ENCODE peak calls at places on chromosome 12, in four cellular contexts. C is CD4-positive, alpha-beta T cell; E is heart right ventricle; Z is GM23338. H is an unnamed sample.

GRCh38 chr12:109967383-109968031 is 28.7 kb downstream of the GIT2 start:
- DNase-seq in C (no peak), E (no peak), Z (peak), H (no peak)

GRCh38 chr12:115375188-115375991 is 691.4 kb upstream of the TBX3 start:
- DNase-seq in C (no peak), E (no peak), Z (no peak), H (no peak)

GRCh38 chr12:116319851-116320621 is 42.5 kb upstream of the MED13L start:
- DNase-seq in C (no peak), E (peak), Z (no peak), H (no peak)

GRCh38 chr12:93219947-93220346 is 157.8 kb upstream of the NUDT4 start:
- DNase-seq in C (no peak), E (no peak), Z (no peak), H (no peak)

GRCh38 chr12:77166711-77167110 is 101.3 kb upstream of the E2F7 start:
- DNase-seq in C (no peak), E (no peak), Z (no peak), H (no peak)

GRCh38 chr12:49233842-49234526 is 30.9 kb upstream of the TUBA1C start:
- DNase-seq in C (no peak), E (peak), Z (peak), H (no peak)

GRCh38 chr12:57545809-57546437 is 1.1 kb downstream of the DCTN2 start:
- DNase-seq in C (no peak), E (no peak), Z (peak), H (no peak)

GRCh38 chr12:79482323-79482722 is 208.4 kb downstream of the PAWR start:
- DNase-seq in C (no peak), E (no peak), Z (peak), H (no peak)

GRCh38 chr12:47651368-47652254 is 54.2 kb downstream of the RPAP3 start:
- DNase-seq in C (peak), E (peak), Z (peak), H (peak)

GRCh38 chr12:130715996-130716917 is at the start of gene RIMBP2:
- DNase-seq in C (no peak), E (no peak), Z (peak), H (no peak)

GRCh38 chr12:66014818-66015217 is 115.7 kb downstream of the LLPH start:
- DNase-seq in C (no peak), E (no peak), Z (no peak), H (no peak)

GRCh38 chr12:110347767-110348166 is 55.7 kb downstream of the ANAPC7 start:
- DNase-seq in C (no peak), E (no peak), Z (no peak), H (no peak)

GRCh38 chr12:80441921-80442320 is 2.1 kb upstream of the PTPRQ start:
- DNase-seq in C (no peak), E (no peak), Z (no peak), H (no peak)

GRCh38 chr12:113748707-113749432 is 217.3 kb downstream of the RBM19 start:
- DNase-seq in C (no peak), E (no peak), Z (no peak), H (no peak)

GRCh38 chr12:9756756-9757155 is 3.9 kb downstream of the CD69 start:
- DNase-seq in C (no peak), E (no peak), Z (no peak), H (no peak)

GRCh38 chr12:123094349-123095073 is 56.4 kb downstream of the PITPNM2 start:
- DNase-seq in C (no peak), E (no peak), Z (no peak), H (no peak)

GRCh38 chr12:95648990-95649791 is 97.9 kb upstream of the USP44 start:
- DNase-seq in C (no peak), E (no peak), Z (no peak), H (no peak)

GRCh38 chr12:15633201-15633600 is 156.0 kb downstream of the EPS8 start:
- DNase-seq in C (no peak), E (no peak), Z (no peak), H (no peak)

GRCh38 chr12:51171884-51172514 is 936 bp downstream of the TFCP2 start:
- DNase-seq in C (no peak), E (no peak), Z (peak), H (peak)

GRCh38 chr12:122721057-122721545 is 4.5 kb upstream of the HCAR3 start:
- DNase-seq in C (no peak), E (no peak), Z (no peak), H (no peak)

GRCh38 chr12:10663869-10664268 is 10.0 kb downstream of the STYK1 start:
- DNase-seq in C (no peak), E (no peak), Z (no peak), H (no peak)

GRCh38 chr12:133226690-133227089 is 9.0 kb downstream of the ANHX start:
- DNase-seq in C (no peak), E (no peak), Z (no peak), H (no peak)

GRCh38 chr12:14402697-14403096 is 37.2 kb downstream of the ATF7IP start:
- DNase-seq in C (no peak), E (no peak), Z (no peak), H (no peak)

GRCh38 chr12:26226629-26227375 is 31.4 kb downstream of the SSPN start:
- DNase-seq in C (no peak), E (peak), Z (peak), H (peak)

DNA sequence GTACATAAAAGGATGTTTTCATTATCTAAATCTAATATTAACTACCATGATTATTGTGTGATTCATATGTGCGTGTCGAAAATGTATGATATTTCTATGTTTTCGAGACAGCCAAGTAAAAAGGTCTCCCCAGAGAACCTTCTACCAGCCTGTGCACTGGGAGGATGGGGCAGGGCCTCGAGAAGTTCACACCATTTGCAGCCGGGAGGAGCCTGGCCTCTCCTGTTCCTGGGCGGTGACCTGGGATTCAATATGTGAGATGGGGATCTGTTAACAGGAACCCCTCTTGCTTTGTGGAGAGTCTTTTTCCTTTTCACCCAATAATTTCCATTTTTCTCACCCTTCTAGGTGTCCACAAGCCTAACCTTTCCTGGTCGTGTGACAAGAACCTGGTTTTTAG is 189.3 kb downstream of the IPO8 start:
- DNase-seq in C (no peak), E (no peak), Z (no peak), H (no peak)
- TF ChIP-seq CTCF in C (no peak), E (no peak), Z (no peak), H (no peak)

DNA sequence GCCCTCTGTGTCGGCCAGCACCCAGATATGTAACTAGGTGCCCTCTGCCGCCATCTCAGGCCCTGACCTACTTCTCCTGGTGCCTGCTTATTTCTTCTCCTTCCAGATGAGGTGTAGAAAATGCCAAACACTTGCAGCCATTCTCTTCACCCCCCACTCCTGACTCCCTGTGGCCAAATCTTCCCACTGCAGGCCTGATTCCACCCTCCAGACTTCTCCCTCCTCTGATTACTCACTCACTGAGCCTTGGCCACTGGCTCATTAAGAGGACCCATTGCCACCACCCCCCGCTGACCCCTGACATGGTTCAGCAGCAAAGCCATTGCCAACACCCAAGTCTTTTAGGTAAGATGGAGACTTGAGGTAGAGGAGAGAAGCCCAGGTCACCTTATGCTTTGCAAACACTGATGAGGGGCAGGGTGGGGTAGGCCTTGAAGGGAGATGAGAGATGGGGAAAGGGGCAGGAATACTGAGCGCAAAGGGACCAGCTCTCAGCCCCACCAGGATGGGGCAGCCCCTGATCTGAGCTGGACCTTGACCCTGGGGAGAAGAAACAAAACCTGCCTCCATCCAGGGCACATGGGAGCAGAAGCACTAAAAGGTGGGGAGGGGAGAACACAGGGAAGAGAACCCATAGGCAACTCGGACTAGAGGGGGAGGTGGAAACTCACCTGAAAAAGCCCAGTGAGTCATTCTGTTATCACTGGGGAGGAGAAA is 25.1 kb upstream of the ANO2 start:
- DNase-seq in C (no peak), E (no peak), Z (no peak), H (no peak)
- TF ChIP-seq CTCF in C (no peak), E (no peak), Z (no peak), H (no peak)

GRCh38 chr12:71333418-71333817 is 106.2 kb upstream of the LGR5 start:
- DNase-seq in C (no peak), E (no peak), Z (no peak), H (no peak)
- TF ChIP-seq CTCF in C (no peak), E (no peak), Z (no peak), H (no peak)

DNA sequence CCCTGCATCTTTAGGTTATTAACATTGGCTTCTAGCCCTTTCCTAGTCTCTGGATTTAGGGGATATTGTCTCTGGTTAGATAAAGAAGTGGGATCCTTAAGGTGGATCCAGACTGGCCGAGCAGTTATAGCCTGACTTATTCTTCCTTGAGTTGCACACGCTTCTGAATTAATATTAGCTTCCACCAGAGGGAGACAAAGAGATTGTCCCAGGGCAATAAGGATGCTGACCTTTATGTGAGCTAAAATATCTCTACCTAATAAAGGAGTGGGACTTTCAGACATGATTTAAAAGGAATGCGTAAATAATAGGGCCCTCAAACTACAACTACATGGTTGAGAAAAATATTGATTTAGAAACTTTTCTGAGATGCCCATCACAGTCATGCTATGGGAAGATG is 139.7 kb downstream of the SLCO1B3 start:
- DNase-seq in C (no peak), E (no peak), Z (peak), H (no peak)
- TF ChIP-seq CTCF in C (no peak), E (no peak), Z (peak), H (peak)

DNA sequence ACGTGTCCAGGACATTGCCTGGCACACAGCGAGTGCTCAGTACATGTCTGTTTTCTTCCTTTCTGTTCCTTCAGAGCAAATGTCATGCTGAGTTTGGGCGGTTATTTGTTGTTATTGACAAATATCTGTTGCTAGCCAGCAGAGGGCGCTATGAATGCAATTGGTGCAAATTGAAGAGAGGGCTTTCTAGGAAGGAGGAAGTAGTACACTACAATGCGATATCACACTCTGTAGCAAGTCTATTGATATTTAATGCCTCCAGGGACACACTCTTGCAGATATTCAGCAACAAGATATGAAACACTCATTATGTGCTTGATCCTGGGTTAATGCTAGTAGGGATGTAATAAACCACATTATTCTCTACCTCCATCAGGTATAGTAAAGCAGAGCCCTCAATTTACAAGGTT is 267.3 kb upstream of the SRRM4 start:
- DNase-seq in C (no peak), E (peak), Z (peak), H (peak)
- TF ChIP-seq CTCF in C (no peak), E (no peak), Z (peak), H (peak)

GRCh38 chr12:68665016-68665569 is 21.7 kb upstream of the NUP107 start:
- DNase-seq in C (no peak), E (no peak), Z (no peak), H (no peak)
- TF ChIP-seq CTCF in C (no peak), E (peak), Z (peak), H (no peak)

DNA sequence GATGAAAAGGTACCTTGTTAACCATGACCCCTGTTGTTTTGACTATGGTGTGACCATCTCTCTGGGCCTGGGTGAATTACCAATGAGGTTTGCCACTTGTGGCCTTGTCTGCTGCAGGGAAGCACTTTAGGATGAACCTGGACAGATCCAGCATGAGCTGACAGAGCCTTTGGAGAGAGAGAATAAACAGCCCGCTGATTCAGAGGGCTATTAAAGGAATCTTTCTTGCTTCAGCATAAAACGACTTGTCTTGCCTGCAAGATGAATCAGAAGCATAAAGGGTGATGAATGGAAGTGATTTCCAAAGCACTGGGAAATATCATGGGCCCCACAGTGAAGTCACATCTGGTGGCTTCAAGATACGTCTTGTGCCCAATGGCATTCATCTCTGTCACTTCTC is 69.0 kb upstream of the WSCD2 start:
- DNase-seq in C (no peak), E (no peak), Z (no peak), H (no peak)
- TF ChIP-seq CTCF in C (no peak), E (no peak), Z (no peak), H (no peak)

GRCh38 chr12:82361461-82361915 is 3.2 kb downstream of the METTL25 start:
- DNase-seq in C (no peak), E (no peak), Z (peak), H (no peak)

GRCh38 chr12:82357845-82358199 is 365 bp downstream of the CCDC59 start:
- DNase-seq in C (no peak), E (no peak), Z (peak), H (no peak)

GRCh38 chr12:82359115-82359478 is 768 bp downstream of the METTL25 start:
- DNase-seq in C (no peak), E (no peak), Z (peak), H (peak)

GRCh38 chr12:82357340-82357739 is 847 bp downstream of the CCDC59 start:
- DNase-seq in C (no peak), E (no peak), Z (no peak), H (no peak)

GRCh38 chr12:82358200-82359114 is at the start of the genes CCDC59 and METTL25:
- DNase-seq in C (peak), E (peak), Z (peak), H (peak)
- TF ChIP-seq CTCF in C (peak), E (peak), Z (peak), H (peak)

DNA sequence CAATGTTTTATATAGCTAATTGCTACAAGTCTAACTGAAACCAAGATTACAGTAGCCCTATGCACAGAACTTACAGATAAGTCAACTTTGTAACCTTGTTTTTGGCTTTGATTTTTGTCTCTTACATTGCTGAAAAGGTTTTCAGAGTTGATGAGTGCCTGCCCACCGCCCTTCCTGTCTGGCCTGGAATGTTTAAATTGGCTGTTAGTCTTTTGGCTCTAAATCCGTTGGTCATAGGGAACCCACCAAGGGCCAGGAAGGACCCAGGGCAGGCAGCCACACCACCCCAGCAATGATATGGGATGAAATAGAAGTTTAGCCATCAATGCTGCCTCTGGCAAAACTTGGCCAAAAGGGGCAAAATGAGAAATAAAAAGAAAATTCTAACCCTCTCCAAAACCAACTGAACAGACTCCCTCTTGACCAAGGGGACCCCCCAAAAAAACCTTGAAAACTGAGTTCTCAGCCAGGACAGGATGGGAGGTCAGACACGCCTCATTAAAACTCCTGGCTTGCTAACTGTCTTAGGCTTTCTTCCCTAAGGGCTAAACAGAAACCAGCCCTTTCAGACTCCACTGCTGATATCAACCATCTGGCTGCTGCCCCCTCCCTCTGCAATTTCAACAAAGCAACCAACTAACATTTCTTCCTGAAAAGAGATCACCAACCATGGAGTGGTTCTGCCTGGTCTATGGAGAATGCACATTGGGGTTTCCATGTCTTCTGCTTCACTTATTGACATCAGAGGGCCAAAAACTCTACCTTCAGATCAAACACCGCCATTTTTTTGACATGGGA is 242.1 kb upstream of the NOS1 start:
- DNase-seq in C (no peak), E (no peak), Z (peak), H (no peak)
- TF ChIP-seq CTCF in C (no peak), E (no peak), Z (peak), H (no peak)

H was measured in endothelial cell.